ENCODE peak calls at places on chromosomes 7 and 10, in nine cellular contexts. E, J, X, G, I, S, A, B and V are unnamed samples.

GRCh38 chr7:8204674-8205377 is 57.1 kb downstream of the ICA1 start:
- DNase-seq in E (no peak), J (no peak), X (no peak), G (no peak), I (no peak), S (no peak), A (no peak), B (no peak), V (no peak)

GRCh38 chr10:122557516-122557915 is 3.0 kb upstream of the DMBT1 start:
- DNase-seq in E (no peak), J (no peak), X (peak), G (no peak), I (no peak), S (no peak), A (no peak), B (no peak), V (no peak)

GRCh38 chr10:77776487-77776886 is 138.9 kb upstream of the KCNMA1 start:
- DNase-seq in E (no peak), J (no peak), X (no peak), G (no peak), I (no peak), S (no peak), A (no peak), B (no peak), V (no peak)

GRCh38 chr7:3835102-3835501 is 534.0 kb downstream of the SDK1 start:
- DNase-seq in E (no peak), J (no peak), X (no peak), G (no peak), I (no peak), S (no peak), A (no peak), B (no peak), V (peak)

GRCh38 chr10:88946965-88947590 is 5.5 kb downstream of the ACTA2 start:
- DNase-seq in E (no peak), J (no peak), X (no peak), G (no peak), I (no peak), S (no peak), A (no peak), B (peak), V (no peak)

GRCh38 chr7:141511370-141512335 is 39.6 kb upstream of the AGK start:
- DNase-seq in E (no peak), J (no peak), X (no peak), G (no peak), I (peak), S (no peak), A (no peak), B (no peak), V (no peak)

GRCh38 chr10:48968036-48968435 is 28.4 kb upstream of the LRRC18 start:
- DNase-seq in E (no peak), J (no peak), X (no peak), G (no peak), I (no peak), S (no peak), A (no peak), B (no peak), V (no peak)

GRCh38 chr10:115503546-115503945 is 410.4 kb downstream of the ATRNL1 start:
- DNase-seq in E (no peak), J (no peak), X (no peak), G (no peak), I (no peak), S (no peak), A (no peak), B (no peak), V (no peak)

GRCh38 chr10:6625428-6625827 is 45.4 kb upstream of the PRKCQ start:
- DNase-seq in E (no peak), J (no peak), X (no peak), G (no peak), I (no peak), S (no peak), A (no peak), B (no peak), V (no peak)

GRCh38 chr7:139673230-139673629 is 104.6 kb downstream of the HIPK2 start:
- DNase-seq in E (no peak), J (no peak), X (no peak), G (no peak), I (no peak), S (no peak), A (no peak), B (no peak), V (no peak)

GRCh38 chr7:33774762-33775523 is 130.4 kb upstream of the BMPER start:
- DNase-seq in E (no peak), J (no peak), X (no peak), G (no peak), I (no peak), S (peak), A (no peak), B (peak), V (peak)

GRCh38 chr10:88318803-88319202 is 264.3 kb downstream of the RNLS start:
- DNase-seq in E (peak), J (no peak), X (peak), G (no peak), I (no peak), S (no peak), A (no peak), B (no peak), V (no peak)

GRCh38 chr7:158094046-158094445 is 493.6 kb downstream of the PTPRN2 start:
- DNase-seq in E (no peak), J (no peak), X (no peak), G (no peak), I (no peak), S (no peak), A (no peak), B (no peak), V (no peak)

GRCh38 chr7:135662373-135663114 is at the start of gene STMP1:
- DNase-seq in E (peak), J (peak), X (peak), G (peak), I (peak), S (peak), A (peak), B (peak), V (peak)

GRCh38 chr10:44968887-44969400 is 9.3 kb downstream of the RASSF4 start:
- DNase-seq in E (no peak), J (no peak), X (no peak), G (no peak), I (no peak), S (no peak), A (no peak), B (no peak), V (no peak)

GRCh38 chr7:954330-955238 is at the start of gene ADAP1:
- DNase-seq in E (peak), J (no peak), X (no peak), G (peak), I (peak), S (no peak), A (peak), B (peak), V (no peak)

GRCh38 chr10:86583983-86584382 is 62.4 kb upstream of the WAPL start:
- DNase-seq in E (peak), J (no peak), X (no peak), G (no peak), I (no peak), S (no peak), A (no peak), B (no peak), V (no peak)

GRCh38 chr7:154241988-154242387 is 189.8 kb downstream of the DPP6 start:
- DNase-seq in E (no peak), J (no peak), X (no peak), G (no peak), I (no peak), S (no peak), A (no peak), B (no peak), V (no peak)

GRCh38 chr7:43558071-43558470 is 24.8 kb upstream of the STK17A start:
- DNase-seq in E (no peak), J (no peak), X (no peak), G (no peak), I (no peak), S (no peak), A (no peak), B (no peak), V (no peak)

GRCh38 chr7:5693529-5693928 is 87.9 kb downstream of the RNF216 start:
- DNase-seq in E (peak), J (peak), X (no peak), G (no peak), I (no peak), S (no peak), A (no peak), B (peak), V (peak)

GRCh38 chr10:133326745-133327650 is 9.7 kb downstream of the CALY start:
- DNase-seq in E (peak), J (no peak), X (no peak), G (no peak), I (no peak), S (no peak), A (no peak), B (peak), V (peak)

GRCh38 chr7:40530292-40530691 is 395.5 kb downstream of the SUGCT start:
- DNase-seq in E (no peak), J (no peak), X (no peak), G (no peak), I (no peak), S (peak), A (no peak), B (no peak), V (peak)

GRCh38 chr10:6739530-6740174 is 159.6 kb upstream of the PRKCQ start:
- DNase-seq in E (no peak), J (no peak), X (no peak), G (no peak), I (no peak), S (no peak), A (no peak), B (no peak), V (no peak)

GRCh38 chr10:100621360-100622205 is 85.8 kb downstream of the HIF1AN start:
- DNase-seq in E (peak), J (peak), X (no peak), G (peak), I (no peak), S (no peak), A (no peak), B (no peak), V (no peak)

GRCh38 chr7:2924866-2925840 is 81.0 kb upstream of the GNA12 start:
- DNase-seq in E (no peak), J (no peak), X (no peak), G (no peak), I (peak), S (no peak), A (no peak), B (no peak), V (no peak)

GRCh38 chr7:128361463-128362441 is at the start of gene PRRT4:
- DNase-seq in E (peak), J (no peak), X (no peak), G (peak), I (peak), S (no peak), A (peak), B (peak), V (no peak)

GRCh38 chr10:29643785-29644501 is 9.2 kb upstream of the SVIL start:
- DNase-seq in E (no peak), J (no peak), X (no peak), G (no peak), I (no peak), S (no peak), A (no peak), B (no peak), V (no peak)

GRCh38 chr10:55237462-55237861 is 436.4 kb upstream of the PCDH15 start:
- DNase-seq in E (no peak), J (no peak), X (no peak), G (no peak), I (no peak), S (no peak), A (no peak), B (no peak), V (no peak)

GRCh38 chr7:38664972-38665371 is 33.8 kb upstream of the AMPH start:
- DNase-seq in E (no peak), J (no peak), X (no peak), G (no peak), I (no peak), S (no peak), A (no peak), B (no peak), V (no peak)

GRCh38 chr7:38658916-38659315 is 27.7 kb upstream of the AMPH start:
- DNase-seq in E (no peak), J (no peak), X (no peak), G (no peak), I (no peak), S (no peak), A (no peak), B (no peak), V (no peak)

GRCh38 chr7:38659931-38660330 is 28.8 kb upstream of the AMPH start:
- DNase-seq in E (no peak), J (no peak), X (no peak), G (no peak), I (no peak), S (no peak), A (no peak), B (no peak), V (no peak)

GRCh38 chr7:38656976-38657375 is 25.8 kb upstream of the AMPH start:
- DNase-seq in E (no peak), J (no peak), X (no peak), G (no peak), I (no peak), S (no peak), A (no peak), B (no peak), V (no peak)

DNA sequence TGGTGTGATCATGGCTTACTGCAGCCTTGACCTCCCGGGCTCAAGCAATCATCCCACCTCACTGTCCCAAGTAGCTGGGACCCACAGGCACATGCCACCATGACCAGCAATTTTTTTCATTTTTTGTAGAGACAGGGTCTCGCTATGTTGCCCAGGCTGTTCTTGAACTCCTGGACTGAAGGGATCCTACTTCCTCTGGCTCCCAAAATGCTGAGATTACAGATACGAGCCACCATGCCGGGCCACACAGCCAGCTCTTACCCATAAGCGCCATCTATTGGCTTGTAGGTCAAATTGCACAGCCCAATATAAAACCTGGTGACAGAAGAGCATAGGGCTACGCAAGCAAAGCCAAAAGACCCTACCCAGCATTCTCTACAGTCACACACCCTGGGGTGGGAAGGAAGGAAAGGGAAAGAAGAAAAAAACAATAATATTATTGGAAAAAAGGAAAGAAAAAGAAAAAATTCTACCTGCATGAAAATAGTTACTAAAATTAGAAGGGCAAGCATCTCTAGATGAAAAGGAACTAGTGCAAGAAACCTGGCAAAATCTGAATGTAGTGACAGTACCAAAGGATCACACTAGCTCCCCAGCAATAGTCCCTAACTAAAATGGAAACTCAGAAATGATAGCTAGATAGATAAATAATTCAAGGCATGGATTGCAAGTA is 29.4 kb upstream of the AMPH start:
- DNase-seq in E (peak), J (peak), X (peak), G (peak), I (no peak), S (no peak), A (peak), B (peak), V (peak)
- TF ChIP-seq CTCF in E (peak), J (peak), X (peak), G (peak), I (peak), S (peak), A (peak), B (peak), V (peak)

DNA sequence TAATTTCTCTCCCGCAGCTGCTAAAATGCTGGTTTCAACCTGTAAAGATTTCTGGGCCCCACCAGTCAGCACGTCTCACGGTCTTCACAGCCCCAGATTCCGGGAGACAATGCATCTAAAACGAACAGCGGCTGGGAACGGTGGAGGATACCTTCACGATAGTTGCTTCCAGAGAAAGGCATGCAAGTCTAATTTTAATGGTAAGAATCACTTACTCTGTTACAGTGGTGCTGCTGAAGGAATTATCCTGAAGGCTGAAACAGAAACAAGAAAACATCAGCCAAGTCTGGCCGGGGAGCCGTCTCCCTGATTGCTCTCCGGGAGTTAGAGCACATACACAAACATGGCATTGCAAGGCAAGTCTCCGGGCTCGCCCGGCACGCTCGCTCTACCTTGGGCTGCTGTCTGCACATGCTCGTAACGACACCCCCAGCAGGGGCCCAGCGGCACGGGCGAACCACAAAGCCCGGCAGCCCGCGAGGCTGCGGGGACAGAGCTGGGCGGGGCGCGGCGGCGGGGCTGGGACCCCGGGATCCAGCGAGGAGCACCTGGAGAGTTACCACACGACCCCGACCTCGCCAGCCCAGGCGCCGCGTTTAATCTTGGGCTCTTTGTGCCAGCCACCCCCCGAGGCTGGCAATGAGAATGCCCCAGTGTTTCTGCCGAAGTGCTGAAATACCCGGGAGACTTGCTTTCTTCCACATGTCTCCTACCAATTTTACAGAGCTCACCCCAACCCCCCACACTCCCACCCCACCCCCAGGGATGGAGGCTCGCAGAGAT is at the start of gene FAM13C:
- DNase-seq in E (peak), J (peak), X (no peak), G (no peak), I (peak), S (no peak), A (peak), B (peak), V (peak)
- TF ChIP-seq CTCF in E (no peak), J (no peak), X (no peak), G (no peak), I (no peak), S (no peak), A (no peak), B (no peak), V (no peak)

GRCh38 chr7:13276977-13277376 is 589.5 kb downstream of the ARL4A start:
- DNase-seq in E (peak), J (peak), X (peak), G (no peak), I (no peak), S (no peak), A (no peak), B (no peak), V (peak)
- TF ChIP-seq CTCF in E (peak), J (peak), X (peak), G (no peak), I (peak), S (peak), A (peak), B (peak), V (peak)

DNA sequence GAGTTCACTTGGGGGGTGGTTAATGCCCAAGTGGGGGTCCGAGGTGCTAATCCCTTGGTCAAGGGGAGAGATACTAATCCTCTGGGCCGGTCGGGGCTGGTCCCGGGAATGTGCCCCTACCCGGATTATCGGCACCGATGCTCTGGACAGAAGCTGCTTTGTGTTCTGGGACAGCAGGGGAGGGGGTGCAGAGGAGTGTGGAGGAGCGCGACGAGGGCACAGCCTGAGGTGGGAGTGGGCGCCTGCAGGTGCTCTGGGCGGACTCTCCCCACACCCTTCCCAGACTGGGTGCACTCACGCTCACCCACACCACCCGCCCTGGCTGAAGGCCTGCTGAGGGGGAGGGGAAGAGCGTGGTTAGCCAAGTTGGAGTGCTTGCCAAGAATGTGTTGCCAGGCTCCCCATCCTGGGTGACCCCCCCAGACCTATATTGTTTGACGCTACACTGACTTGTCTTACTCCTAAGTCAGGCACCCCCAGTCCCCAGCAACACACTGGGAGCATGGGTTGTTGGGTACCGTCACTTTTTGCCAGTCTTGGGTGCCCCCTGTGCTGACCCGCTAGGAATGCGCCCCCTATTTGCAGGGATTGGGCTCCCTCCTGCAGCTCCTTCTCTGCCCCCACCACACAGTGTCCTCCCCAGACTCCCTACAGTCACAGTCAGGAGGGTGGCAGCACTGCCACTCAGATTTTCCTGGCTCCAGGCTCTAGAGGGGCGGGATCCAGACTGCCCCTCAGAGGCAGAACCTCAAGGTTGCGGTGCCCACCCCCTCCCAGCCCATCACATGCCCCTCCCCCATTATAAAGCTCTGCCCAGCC is 1.2 kb downstream of the SLC4A2 start:
- DNase-seq in E (peak), J (no peak), X (no peak), G (no peak), I (no peak), S (no peak), A (no peak), B (peak), V (peak)
- TF ChIP-seq CTCF in E (peak), J (peak), X (peak), G (no peak), I (no peak), S (no peak), A (no peak), B (peak), V (peak)

GRCh38 chr10:129277804-129278203 is 189.2 kb upstream of the MGMT start:
- DNase-seq in E (no peak), J (no peak), X (no peak), G (no peak), I (no peak), S (no peak), A (no peak), B (no peak), V (no peak)

GRCh38 chr10:129272859-129273258 is 194.2 kb upstream of the MGMT start:
- DNase-seq in E (no peak), J (no peak), X (no peak), G (no peak), I (no peak), S (no peak), A (no peak), B (no peak), V (no peak)

GRCh38 chr10:129275886-129276285 is 191.2 kb upstream of the MGMT start:
- DNase-seq in E (no peak), J (no peak), X (no peak), G (no peak), I (no peak), S (no peak), A (no peak), B (no peak), V (no peak)

GRCh38 chr10:129277080-129277479 is 190.0 kb upstream of the MGMT start:
- DNase-seq in E (no peak), J (no peak), X (no peak), G (no peak), I (no peak), S (no peak), A (no peak), B (no peak), V (no peak)

DNA sequence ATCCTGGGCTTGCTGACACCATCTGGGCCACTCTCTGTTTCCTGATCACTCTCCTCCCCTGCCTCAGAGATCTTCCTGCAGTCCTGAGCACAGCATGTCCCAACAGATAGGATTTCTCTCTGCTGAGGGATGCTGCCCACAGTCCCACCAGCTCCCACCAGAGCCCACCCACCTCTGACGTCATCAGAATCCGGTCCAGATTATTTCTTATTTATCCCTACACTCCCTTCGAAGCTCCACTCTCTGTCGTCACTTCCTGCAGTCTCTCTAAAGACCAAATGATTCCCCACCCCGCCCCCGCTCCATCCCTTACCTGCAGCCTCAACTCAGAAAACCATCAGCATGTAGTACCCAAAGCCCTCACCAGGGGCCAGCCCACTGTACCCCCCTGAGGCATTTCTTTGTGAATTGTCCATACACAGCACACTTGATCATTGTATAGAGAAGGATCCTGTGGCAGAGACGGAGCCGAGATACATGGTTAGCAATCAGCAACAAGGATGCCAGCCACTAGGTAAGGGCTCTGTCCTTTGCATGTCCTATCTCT is 192.0 kb upstream of the MGMT start:
- DNase-seq in E (no peak), J (no peak), X (no peak), G (no peak), I (no peak), S (no peak), A (no peak), B (no peak), V (no peak)
- TF ChIP-seq CTCF in E (no peak), J (peak), X (peak), G (no peak), I (no peak), S (no peak), A (peak), B (no peak), V (no peak)